ENCODE peak calls at places on chromosomes 2 and 18, in seven cellular contexts. R is uterus; W is activated CD4-positive, alpha-beta T cell treated with anti-CD3 and anti-CD28 coated beads, Interleukin-2, amount 50 U/mL, for 24 hours; V is AG08396; N is A549; A is NCI-H2029; B is naive B cell. F is an unnamed sample.

GRCh38 chr2:226873826-226874225 is 38.0 kb downstream of the RHBDD1 start:
- DNase-seq in B (no peak), A (no peak), W (no peak), R (no peak), N (no peak), V (no peak), F (no peak)

GRCh38 chr18:41126541-41127235 is 828.3 kb upstream of the PIK3C3 start:
- DNase-seq in B (no peak), A (no peak), R (no peak), V (peak; percentile 4), W (no peak), N (no peak), F (no peak)

GRCh38 chr2:203019142-203019541 is 4.5 kb downstream of the NBEAL1 start:
- DNase-seq in W (no peak), V (no peak), A (no peak), N (no peak), R (no peak), B (no peak), F (no peak)

GRCh38 chr2:24566630-24567029 is 75.6 kb downstream of the NCOA1 start:
- DNase-seq in A (no peak), R (no peak), B (no peak), V (no peak), W (no peak), N (no peak), F (no peak)

GRCh38 chr2:206190689-206191088 is 31.0 kb downstream of the EEF1B2 start:
- DNase-seq in R (no peak), N (no peak), A (no peak), B (no peak), V (no peak), W (no peak), F (no peak)

GRCh38 chr18:57837917-57838548 is 34.9 kb upstream of the ATP8B1 start:
- DNase-seq in B (peak; percentile 58), N (no peak), W (no peak), V (no peak), A (no peak), R (no peak), F (no peak)

GRCh38 chr2:72605836-72606442 is 219.9 kb downstream of the EXOC6B start:
- DNase-seq in B (no peak), R (no peak), N (peak; percentile 24), V (peak; percentile 10), W (no peak), A (peak; percentile 1), F (no peak)

GRCh38 chr2:17752892-17753802 is 463 bp downstream of the SMC6 start:
- DNase-seq in V (peak; percentile 48), R (no peak), W (no peak), B (no peak), A (peak; percentile 3), N (peak; percentile 83), F (no peak)

GRCh38 chr18:79422022-79422782 is 26.5 kb downstream of the NFATC1 start:
- DNase-seq in N (no peak), A (no peak), V (no peak), R (no peak), B (no peak), W (no peak), F (no peak)

GRCh38 chr2:238967978-238968360 is 120.1 kb downstream of the TWIST2 start:
- DNase-seq in R (no peak), A (no peak), N (no peak), B (no peak), V (no peak), W (no peak), F (no peak)

GRCh38 chr2:219287569-219288265 is 8.6 kb downstream of the DNAJB2 start:
- DNase-seq in W (no peak), R (no peak), N (no peak), A (no peak), B (no peak), V (no peak), F (no peak)

GRCh38 chr18:2827076-2827475 is 19.7 kb upstream of the EMILIN2 start:
- DNase-seq in B (no peak), R (no peak), V (no peak), W (no peak), N (no peak), A (no peak), F (no peak)

F was measured in GOT3.